ENCODE peak calls at places on chromosomes 12 and 14, in eight cellular contexts. R, W, H, U, G, Y, J and I are unnamed samples.
A peak's percentile ranks its signal among the peaks of the same experiment; 100 is the strongest.

GRCh38 chr12:49190317-49190716 is 1.4 kb upstream of the TUBA1A start:
- DNase-seq in R (no peak), W (no peak), H (peak; percentile 67), U (no peak), G (no peak), Y (peak; percentile 46), J (no peak), I (no peak)

GRCh38 chr14:74459289-74459946 is 33.4 kb upstream of the SYNDIG1L start:
- DNase-seq in R (no peak), W (peak; percentile 56), H (peak; percentile 2), U (peak; percentile 67), G (peak; percentile 23), Y (peak; percentile 81), J (peak; percentile 37), I (peak; percentile 35)

GRCh38 chr12:83084516-83085234 is 398.0 kb downstream of the TMTC2 start:
- DNase-seq in R (no peak), W (no peak), H (no peak), U (no peak), G (no peak), Y (no peak), J (no peak), I (no peak)

GRCh38 chr12:53806689-53807088 is 54.9 kb upstream of the CISTR start:
- DNase-seq in R (no peak), W (peak; percentile 51), H (no peak), U (peak; percentile 55), G (peak; percentile 22), Y (no peak), J (no peak), I (no peak)

GRCh38 chr14:103576371-103577024 is 13.7 kb downstream of the COA8 start:
- DNase-seq in R (peak; percentile 49), W (peak; percentile 86), H (no peak), U (peak; percentile 87), G (peak; percentile 74), Y (peak; percentile 97), J (no peak), I (no peak)

GRCh38 chr12:104519190-104519857 is 62.6 kb downstream of the CHST11 start:
- DNase-seq in R (no peak), W (no peak), H (no peak), U (no peak), G (no peak), Y (no peak), J (no peak), I (no peak)

GRCh38 chr12:41151789-41152188 is 36.3 kb upstream of the PDZRN4 start:
- DNase-seq in R (no peak), W (no peak), H (no peak), U (peak; percentile 91), G (peak; percentile 1), Y (no peak), J (peak; percentile 22), I (no peak)

GRCh38 chr12:62834406-62834805 is 100.5 kb downstream of the PPM1H start:
- DNase-seq in R (no peak), W (peak; percentile 12), H (peak; percentile 10), U (no peak), G (no peak), Y (no peak), J (no peak), I (no peak)

GRCh38 chr12:16349132-16349463 is 1.7 kb downstream of the MGST1 start:
- DNase-seq in R (peak; percentile 6), W (peak; percentile 98), H (no peak), U (peak; percentile 90), G (peak; percentile 88), Y (peak; percentile 90), J (peak; percentile 95), I (no peak)

GRCh38 chr12:100346660-100347059 is 10.2 kb upstream of the SLC17A8 start:
- DNase-seq in R (no peak), W (no peak), H (no peak), U (no peak), G (peak; percentile 35), Y (no peak), J (no peak), I (no peak)